ENCODE peak calls at places on chromosomes 4 and X, in four cellular contexts. F is heart left ventricle; H is effector memory CD4-positive, alpha-beta T cell; I is SK-N-MC. P is an unnamed sample.

GRCh38 chr4:3682236-3683076 is 83.7 kb upstream of the ADRA2C start:
- DNase-seq in F (no peak), H (no peak), I (no peak), P (peak; percentile 50)

GRCh38 chr4:2258091-2259035 is 3.5 kb downstream of the MXD4 start:
- DNase-seq in F (peak; percentile 8), H (no peak), I (no peak), P (peak; percentile 18)

GRCh38 chrX:43949669-43950068 is 23.5 kb downstream of the NDP start:
- DNase-seq in F (peak; percentile 14), H (peak; percentile 2), I (no peak), P (no peak)

GRCh38 chrX:56600141-56600540 is 36.7 kb downstream of the UBQLN2 start:
- DNase-seq in F (no peak), H (no peak), I (no peak), P (no peak)

GRCh38 chr4:167595898-167596297 is 361.6 kb upstream of the SPOCK3 start:
- DNase-seq in F (no peak), H (no peak), I (no peak), P (no peak)

GRCh38 chr4:76954489-76954888 is 4.9 kb downstream of the SEPTIN11 start:
- DNase-seq in F (no peak), H (no peak), I (no peak), P (no peak)

GRCh38 chrX:130097507-130098201 is 12.6 kb downstream of the ELF4 start:
- DNase-seq in F (no peak), H (peak; percentile 42), I (no peak), P (no peak)

GRCh38 chr4:145829629-145830395 is 108.8 kb downstream of the ZNF827 start:
- DNase-seq in F (no peak), H (no peak), I (no peak), P (no peak)

GRCh38 chr4:78592104-78592783 is 40.7 kb downstream of the ANXA3 start:
- DNase-seq in F (no peak), H (no peak), I (no peak), P (no peak)

DNA sequence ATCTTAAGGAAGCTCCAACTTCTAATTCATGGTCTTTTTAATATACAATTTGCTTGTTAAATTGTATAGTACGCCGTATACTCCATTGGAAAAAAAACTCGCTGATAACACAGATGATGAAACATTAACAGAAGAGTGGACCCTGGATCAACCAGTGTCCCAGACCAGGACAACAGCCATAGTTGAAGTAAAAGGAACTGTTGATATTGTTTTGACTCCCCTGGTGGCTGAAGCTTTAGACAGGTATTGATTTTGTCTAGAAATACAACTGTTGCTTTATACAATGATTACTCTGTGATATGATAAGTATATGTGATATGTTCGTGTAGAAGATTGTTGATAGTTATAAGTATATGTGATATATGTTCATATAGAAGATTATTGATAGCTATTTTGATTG is 91.7 kb downstream of the BLTP1 start:
- DNase-seq in F (no peak), H (no peak), I (no peak), P (no peak)
- H3K36me3 ChIP-seq in F (peaks cover 26% of the 10 kb centered on the region), H (peaks cover 38% of the 10 kb centered on the region), I (peaks cover 12% of the 10 kb centered on the region), P (peaks cover 34% of the 10 kb centered on the region)

DNA sequence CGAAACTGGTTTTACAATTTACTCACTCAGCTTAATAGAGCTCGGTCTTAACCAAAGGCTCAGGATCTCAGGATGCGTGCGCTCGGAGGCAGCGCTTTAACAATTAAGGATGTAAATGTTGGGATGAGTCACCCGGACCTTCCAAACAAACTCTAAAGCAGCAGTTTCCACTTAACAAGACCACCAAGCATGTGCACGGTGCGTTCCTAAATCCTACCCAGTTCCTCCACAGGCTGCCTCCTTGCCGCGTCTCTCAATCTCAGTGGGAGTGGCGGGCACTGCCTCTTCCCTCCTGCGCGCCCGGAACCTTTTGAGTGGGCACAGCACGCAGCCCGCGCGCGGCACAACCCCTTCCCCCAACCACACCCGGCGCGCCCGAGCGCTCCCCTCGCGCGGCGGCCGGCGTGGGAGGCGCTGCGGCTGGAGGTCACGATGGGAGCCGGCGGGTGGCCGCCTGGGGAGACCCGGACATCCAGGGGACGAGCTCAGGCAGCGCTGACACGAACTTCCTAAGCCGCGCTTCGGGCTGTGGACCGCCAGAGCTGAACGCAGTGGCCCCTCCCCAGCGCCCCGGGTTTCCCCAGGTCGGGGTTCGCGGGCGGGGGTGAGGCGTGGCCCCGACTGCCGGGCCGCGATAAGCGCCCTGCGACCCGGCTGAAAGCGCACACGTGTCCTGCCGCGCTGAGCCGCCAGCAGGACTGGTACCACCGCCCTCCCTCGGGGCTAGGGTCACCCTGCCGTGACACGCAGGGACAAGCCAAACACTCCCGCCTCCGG is at the start of gene ABCG2:
- DNase-seq in F (peak; percentile 11), H (peak; percentile 5), I (peak; percentile 6), P (no peak)
- H3K4me3 ChIP-seq in F (peak within 1 kb of the TSS; percentile 69), H (peak within 1 kb of the TSS; percentile 72), I (peak within 1 kb of the TSS; percentile 86), P (peak within 1 kb of the TSS; percentile 63)

GRCh38 chr4:123043013-123043412 is 120.6 kb upstream of the NUDT6 start:
- DNase-seq in F (no peak), H (no peak), I (no peak), P (no peak)

GRCh38 chr4:123035239-123035638 is 112.8 kb upstream of the NUDT6 start:
- DNase-seq in F (no peak), H (no peak), I (no peak), P (no peak)

GRCh38 chr4:123042095-123042494 is 119.7 kb upstream of the NUDT6 start:
- DNase-seq in F (no peak), H (no peak), I (no peak), P (no peak)

GRCh38 chr4:123034023-123034422 is 111.6 kb upstream of the NUDT6 start:
- DNase-seq in F (no peak), H (no peak), I (no peak), P (no peak)

DNA sequence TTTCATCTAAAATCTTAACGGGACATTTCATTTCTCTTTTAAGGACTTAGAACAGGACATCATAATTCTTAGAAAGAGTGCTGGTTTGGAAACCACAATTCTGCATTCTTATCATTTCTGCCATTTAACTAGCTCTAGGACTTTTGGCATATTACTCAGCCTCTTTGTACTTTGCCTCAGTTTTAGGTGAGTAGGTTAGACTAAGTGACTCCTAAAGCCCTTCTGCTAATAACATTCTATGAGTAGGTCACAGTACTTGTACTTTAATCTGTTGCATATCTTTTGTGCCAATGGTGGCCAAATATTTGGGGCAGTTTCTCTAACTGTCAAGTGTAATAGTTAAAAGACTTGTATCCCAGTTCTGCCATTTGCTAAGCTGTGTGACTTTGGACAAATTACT is 115.4 kb upstream of the NUDT6 start:
- DNase-seq in F (no peak), H (no peak), I (no peak), P (no peak)
- H3K36me3 ChIP-seq in F (no peaks in the 10 kb centered on the region), H (peaks cover 7% of the 10 kb centered on the region), I (peaks cover 12% of the 10 kb centered on the region), P (no peaks in the 10 kb centered on the region)

GRCh38 chr4:54224960-54225670 is 4.0 kb upstream of the PDGFRA start:
- DNase-seq in F (no peak), H (no peak), I (no peak), P (no peak)

GRCh38 chr4:54227261-54228063 is 1.6 kb upstream of the PDGFRA start:
- DNase-seq in F (no peak), H (no peak), I (no peak), P (peak; percentile 59)

GRCh38 chr4:54226399-54227260 is 2.5 kb upstream of the PDGFRA start:
- DNase-seq in F (peak; percentile 52), H (no peak), I (no peak), P (peak; percentile 79)

GRCh38 chr4:54228064-54228527 is 997 bp upstream of the PDGFRA start:
- DNase-seq in F (peak; percentile 74), H (no peak), I (no peak), P (peak; percentile 88)

DNA sequence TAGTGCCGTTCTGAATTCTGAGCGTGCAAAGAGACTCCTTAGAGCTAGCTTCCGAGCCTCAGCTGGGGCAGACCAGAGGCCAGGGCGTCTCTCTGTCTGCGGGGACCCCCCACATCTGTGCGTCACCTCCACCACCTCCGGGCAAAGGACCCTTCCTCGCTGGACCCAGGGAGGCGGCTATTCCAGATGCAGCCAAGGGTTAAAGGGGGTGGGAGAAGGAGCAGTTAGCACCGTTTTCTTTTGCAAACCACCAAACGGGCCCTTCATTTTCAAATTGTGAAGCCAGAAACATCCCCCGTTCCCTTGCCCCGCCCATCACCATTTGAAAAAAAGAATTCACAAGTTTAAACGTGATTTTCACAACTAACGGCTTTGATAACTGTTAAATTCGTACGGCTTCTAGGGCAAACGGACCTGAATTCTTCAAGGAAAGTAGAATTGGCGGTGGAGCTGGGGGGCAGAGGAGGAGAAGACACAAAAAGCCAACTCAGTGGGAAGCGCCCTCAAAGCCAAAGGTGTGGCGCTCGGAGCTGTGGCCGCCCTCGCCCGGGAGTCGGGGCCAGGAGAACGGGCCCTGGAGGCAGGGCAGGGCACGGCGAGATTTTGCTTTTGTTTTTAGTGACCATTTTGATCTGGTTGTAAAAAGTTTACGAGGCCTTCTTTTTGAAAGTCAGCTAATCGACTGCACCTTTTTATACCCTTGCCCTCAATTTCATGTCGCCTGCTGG is 3.3 kb upstream of the PDGFRA start:
- DNase-seq in F (no peak), H (no peak), I (no peak), P (no peak)
- H3K4me3 ChIP-seq in F (peak overlapping the region; percentile 50), H (peak overlapping the region; percentile 26), I (no peak overlapping the region), P (peak overlapping the region; percentile 69)

GRCh38 chr4:10086506-10087120 is 30.0 kb downstream of the WDR1 start:
- DNase-seq in F (no peak), H (no peak), I (no peak), P (peak; percentile 55)

GRCh38 chr4:10084651-10085320 is 31.8 kb downstream of the WDR1 start:
- DNase-seq in F (no peak), H (no peak), I (no peak), P (peak; percentile 10)

GRCh38 chr4:10083861-10084641 is 32.5 kb downstream of the WDR1 start:
- DNase-seq in F (no peak), H (no peak), I (no peak), P (peak; percentile 18)

GRCh38 chr4:10085828-10086505 is 30.6 kb downstream of the WDR1 start:
- DNase-seq in F (no peak), H (no peak), I (no peak), P (peak; percentile 58)

GRCh38 chr4:10085386-10085785 is 31.2 kb downstream of the WDR1 start:
- DNase-seq in F (no peak), H (no peak), I (no peak), P (peak; percentile 62)
- H3K36me3 ChIP-seq in F (peaks cover 71% of the 10 kb centered on the region), H (peaks cover 98% of the 10 kb centered on the region), I (peaks cover 23% of the 10 kb centered on the region), P (peaks cover 97% of the 10 kb centered on the region)

P was measured in tibial artery.